ENCODE peak calls at places on chromosomes 3 and 15, in six cellular contexts. One of them, this sample, is unnamed.
A peak's percentile ranks its signal among the peaks of the same experiment; 100 is the strongest.

GRCh38 chr3:57959407-57960173 is 48.6 kb upstream of the FLNB start:
- DNase-seq in AG09309: no peak
- DNase-seq in non-pigmented ciliary epithelial cell: no peak
- DNase-seq in activated CD4-positive, alpha-beta memory T cell treated with anti-CD3 and anti-CD28 coated beads, Interleukin-2, amount 10 ng/mL, durations not matched to agents 7 days and 5 days: no peak
- DNase-seq in AG08396: no peak
- DNase-seq in RWPE1: no peak
- DNase-seq in this sample: no peak

GRCh38 chr3:57556459-57557087 is 499 bp downstream of the PDE12 start:
- DNase-seq in activated CD4-positive, alpha-beta memory T cell treated with anti-CD3 and anti-CD28 coated beads, Interleukin-2, amount 10 ng/mL, durations not matched to agents 7 days and 5 days: peak; percentile 42
- DNase-seq in AG09309: no peak
- DNase-seq in non-pigmented ciliary epithelial cell: no peak
- DNase-seq in RWPE1: no peak
- DNase-seq in AG08396: peak; percentile 41
- DNase-seq in this sample: peak; percentile 20

GRCh38 chr15:78260489-78260888 is 3.9 kb upstream of the DNAJA4 start:
- DNase-seq in AG09309: no peak
- DNase-seq in activated CD4-positive, alpha-beta memory T cell treated with anti-CD3 and anti-CD28 coated beads, Interleukin-2, amount 10 ng/mL, durations not matched to agents 7 days and 5 days: no peak
- DNase-seq in RWPE1: no peak
- DNase-seq in AG08396: no peak
- DNase-seq in non-pigmented ciliary epithelial cell: no peak
- DNase-seq in this sample: no peak

GRCh38 chr3:12323237-12323636 is 34.4 kb downstream of the PPARG start:
- DNase-seq in AG08396: no peak
- DNase-seq in activated CD4-positive, alpha-beta memory T cell treated with anti-CD3 and anti-CD28 coated beads, Interleukin-2, amount 10 ng/mL, durations not matched to agents 7 days and 5 days: no peak
- DNase-seq in non-pigmented ciliary epithelial cell: no peak
- DNase-seq in RWPE1: no peak
- DNase-seq in AG09309: no peak
- DNase-seq in this sample: no peak

GRCh38 chr3:70740872-70741271 is 428.4 kb upstream of the MDFIC2 start:
- DNase-seq in AG09309: no peak
- DNase-seq in non-pigmented ciliary epithelial cell: no peak
- DNase-seq in AG08396: no peak
- DNase-seq in activated CD4-positive, alpha-beta memory T cell treated with anti-CD3 and anti-CD28 coated beads, Interleukin-2, amount 10 ng/mL, durations not matched to agents 7 days and 5 days: no peak
- DNase-seq in RWPE1: no peak
- DNase-seq in this sample: no peak

GRCh38 chr3:141610993-141611392 is 124.2 kb downstream of the RASA2 start:
- DNase-seq in AG09309: no peak
- DNase-seq in non-pigmented ciliary epithelial cell: no peak
- DNase-seq in activated CD4-positive, alpha-beta memory T cell treated with anti-CD3 and anti-CD28 coated beads, Interleukin-2, amount 10 ng/mL, durations not matched to agents 7 days and 5 days: no peak
- DNase-seq in AG08396: no peak
- DNase-seq in RWPE1: no peak
- DNase-seq in this sample: no peak

GRCh38 chr3:28934135-28934813 is 346.6 kb upstream of the RBMS3 start:
- DNase-seq in AG09309: no peak
- DNase-seq in AG08396: no peak
- DNase-seq in non-pigmented ciliary epithelial cell: no peak
- DNase-seq in RWPE1: no peak
- DNase-seq in activated CD4-positive, alpha-beta memory T cell treated with anti-CD3 and anti-CD28 coated beads, Interleukin-2, amount 10 ng/mL, durations not matched to agents 7 days and 5 days: no peak
- DNase-seq in this sample: no peak

GRCh38 chr3:71726106-71726505 is 904 bp upstream of the EIF4E3 start:
- DNase-seq in non-pigmented ciliary epithelial cell: no peak
- DNase-seq in AG09309: no peak
- DNase-seq in activated CD4-positive, alpha-beta memory T cell treated with anti-CD3 and anti-CD28 coated beads, Interleukin-2, amount 10 ng/mL, durations not matched to agents 7 days and 5 days: peak; percentile 59
- DNase-seq in AG08396: no peak
- DNase-seq in RWPE1: no peak
- DNase-seq in this sample: no peak

GRCh38 chr3:124919756-124920155 is 14.8 kb downstream of the MUC13 start:
- DNase-seq in activated CD4-positive, alpha-beta memory T cell treated with anti-CD3 and anti-CD28 coated beads, Interleukin-2, amount 10 ng/mL, durations not matched to agents 7 days and 5 days: no peak
- DNase-seq in non-pigmented ciliary epithelial cell: no peak
- DNase-seq in RWPE1: no peak
- DNase-seq in AG08396: peak; percentile 13
- DNase-seq in AG09309: no peak
- DNase-seq in this sample: peak; percentile 61

GRCh38 chr15:28185148-28185895 is 86.2 kb upstream of the OCA2 start:
- DNase-seq in AG09309: no peak
- DNase-seq in non-pigmented ciliary epithelial cell: no peak
- DNase-seq in activated CD4-positive, alpha-beta memory T cell treated with anti-CD3 and anti-CD28 coated beads, Interleukin-2, amount 10 ng/mL, durations not matched to agents 7 days and 5 days: no peak
- DNase-seq in AG08396: no peak
- DNase-seq in RWPE1: no peak
- DNase-seq in this sample: no peak

GRCh38 chr3:158911586-158911985 is 109.7 kb downstream of the MFSD1 start:
- DNase-seq in RWPE1: no peak
- DNase-seq in activated CD4-positive, alpha-beta memory T cell treated with anti-CD3 and anti-CD28 coated beads, Interleukin-2, amount 10 ng/mL, durations not matched to agents 7 days and 5 days: no peak
- DNase-seq in AG08396: no peak
- DNase-seq in non-pigmented ciliary epithelial cell: no peak
- DNase-seq in AG09309: no peak
- DNase-seq in this sample: no peak

GRCh38 chr3:45987368-45988099 is 8.1 kb downstream of the FYCO1 start:
- DNase-seq in AG09309: no peak
- DNase-seq in non-pigmented ciliary epithelial cell: no peak
- DNase-seq in RWPE1: no peak
- DNase-seq in activated CD4-positive, alpha-beta memory T cell treated with anti-CD3 and anti-CD28 coated beads, Interleukin-2, amount 10 ng/mL, durations not matched to agents 7 days and 5 days: no peak
- DNase-seq in AG08396: peak; percentile 37
- DNase-seq in this sample: peak; percentile 48

GRCh38 chr3:142962520-142963265 is 781 bp downstream of the PAQR9 start:
- DNase-seq in activated CD4-positive, alpha-beta memory T cell treated with anti-CD3 and anti-CD28 coated beads, Interleukin-2, amount 10 ng/mL, durations not matched to agents 7 days and 5 days: no peak
- DNase-seq in AG09309: no peak
- DNase-seq in RWPE1: no peak
- DNase-seq in AG08396: no peak
- DNase-seq in non-pigmented ciliary epithelial cell: no peak
- DNase-seq in this sample: no peak

GRCh38 chr3:9732080-9732752 is 681 bp downstream of the BRPF1 start:
- DNase-seq in RWPE1: peak; percentile 20
- DNase-seq in non-pigmented ciliary epithelial cell: no peak
- DNase-seq in activated CD4-positive, alpha-beta memory T cell treated with anti-CD3 and anti-CD28 coated beads, Interleukin-2, amount 10 ng/mL, durations not matched to agents 7 days and 5 days: peak; percentile 71
- DNase-seq in AG09309: no peak
- DNase-seq in AG08396: peak; percentile 34
- DNase-seq in this sample: peak; percentile 18

GRCh38 chr3:194971009-194971408 is 285.3 kb downstream of the FAM43A start:
- DNase-seq in AG09309: no peak
- DNase-seq in activated CD4-positive, alpha-beta memory T cell treated with anti-CD3 and anti-CD28 coated beads, Interleukin-2, amount 10 ng/mL, durations not matched to agents 7 days and 5 days: no peak
- DNase-seq in RWPE1: no peak
- DNase-seq in non-pigmented ciliary epithelial cell: no peak
- DNase-seq in AG08396: no peak
- DNase-seq in this sample: no peak

GRCh38 chr15:40875996-40876740 is 2.1 kb upstream of the RHOV start:
- DNase-seq in AG09309: no peak
- DNase-seq in non-pigmented ciliary epithelial cell: no peak
- DNase-seq in activated CD4-positive, alpha-beta memory T cell treated with anti-CD3 and anti-CD28 coated beads, Interleukin-2, amount 10 ng/mL, durations not matched to agents 7 days and 5 days: no peak
- DNase-seq in RWPE1: no peak
- DNase-seq in AG08396: no peak
- DNase-seq in this sample: no peak

GRCh38 chr15:67746450-67746849 is 78.9 kb upstream of the SKOR1 start:
- DNase-seq in AG08396: no peak
- DNase-seq in RWPE1: peak; percentile 62
- DNase-seq in AG09309: no peak
- DNase-seq in activated CD4-positive, alpha-beta memory T cell treated with anti-CD3 and anti-CD28 coated beads, Interleukin-2, amount 10 ng/mL, durations not matched to agents 7 days and 5 days: no peak
- DNase-seq in non-pigmented ciliary epithelial cell: no peak
- DNase-seq in this sample: no peak

GRCh38 chr3:65334045-65334665 is 646.4 kb upstream of the ADAMTS9 start:
- DNase-seq in RWPE1: no peak
- DNase-seq in activated CD4-positive, alpha-beta memory T cell treated with anti-CD3 and anti-CD28 coated beads, Interleukin-2, amount 10 ng/mL, durations not matched to agents 7 days and 5 days: no peak
- DNase-seq in AG08396: no peak
- DNase-seq in AG09309: no peak
- DNase-seq in non-pigmented ciliary epithelial cell: no peak
- DNase-seq in this sample: no peak

GRCh38 chr3:100412897-100413590 is 11.7 kb downstream of the LNP1 start:
- DNase-seq in AG09309: no peak
- DNase-seq in RWPE1: no peak
- DNase-seq in activated CD4-positive, alpha-beta memory T cell treated with anti-CD3 and anti-CD28 coated beads, Interleukin-2, amount 10 ng/mL, durations not matched to agents 7 days and 5 days: no peak
- DNase-seq in AG08396: no peak
- DNase-seq in non-pigmented ciliary epithelial cell: no peak
- DNase-seq in this sample: no peak

GRCh38 chr15:92449476-92449875 is 55.8 kb downstream of the ST8SIA2 start:
- DNase-seq in AG09309: peak; percentile 32
- DNase-seq in activated CD4-positive, alpha-beta memory T cell treated with anti-CD3 and anti-CD28 coated beads, Interleukin-2, amount 10 ng/mL, durations not matched to agents 7 days and 5 days: no peak
- DNase-seq in AG08396: no peak
- DNase-seq in RWPE1: no peak
- DNase-seq in non-pigmented ciliary epithelial cell: peak; percentile 11
- DNase-seq in this sample: no peak

GRCh38 chr15:79370716-79371115 is 59.8 kb downstream of the TMED3 start:
- DNase-seq in RWPE1: no peak
- DNase-seq in non-pigmented ciliary epithelial cell: peak; percentile 76
- DNase-seq in AG09309: peak; percentile 52
- DNase-seq in AG08396: peak; percentile 31
- DNase-seq in activated CD4-positive, alpha-beta memory T cell treated with anti-CD3 and anti-CD28 coated beads, Interleukin-2, amount 10 ng/mL, durations not matched to agents 7 days and 5 days: no peak
- DNase-seq in this sample: peak; percentile 45

GRCh38 chr15:39312984-39313383 is 267.9 kb upstream of the THBS1 start:
- DNase-seq in non-pigmented ciliary epithelial cell: no peak
- DNase-seq in AG09309: no peak
- DNase-seq in activated CD4-positive, alpha-beta memory T cell treated with anti-CD3 and anti-CD28 coated beads, Interleukin-2, amount 10 ng/mL, durations not matched to agents 7 days and 5 days: no peak
- DNase-seq in AG08396: no peak
- DNase-seq in RWPE1: no peak
- DNase-seq in this sample: no peak

GRCh38 chr15:38555686-38556334 is 8.8 kb downstream of the RASGRP1 start:
- DNase-seq in AG08396: no peak
- DNase-seq in activated CD4-positive, alpha-beta memory T cell treated with anti-CD3 and anti-CD28 coated beads, Interleukin-2, amount 10 ng/mL, durations not matched to agents 7 days and 5 days: no peak
- DNase-seq in AG09309: peak; percentile 51
- DNase-seq in non-pigmented ciliary epithelial cell: peak; percentile 89
- DNase-seq in RWPE1: no peak
- DNase-seq in this sample: peak; percentile 43

GRCh38 chr3:29283739-29284138 is 2.9 kb downstream of the RBMS3 start:
- DNase-seq in AG09309: no peak
- DNase-seq in activated CD4-positive, alpha-beta memory T cell treated with anti-CD3 and anti-CD28 coated beads, Interleukin-2, amount 10 ng/mL, durations not matched to agents 7 days and 5 days: no peak
- DNase-seq in AG08396: no peak
- DNase-seq in RWPE1: no peak
- DNase-seq in non-pigmented ciliary epithelial cell: no peak
- DNase-seq in this sample: no peak

GRCh38 chr3:10364816-10365215 is 43.9 kb upstream of the SEC13 start:
- DNase-seq in non-pigmented ciliary epithelial cell: no peak
- DNase-seq in AG08396: no peak
- DNase-seq in AG09309: no peak
- DNase-seq in RWPE1: no peak
- DNase-seq in activated CD4-positive, alpha-beta memory T cell treated with anti-CD3 and anti-CD28 coated beads, Interleukin-2, amount 10 ng/mL, durations not matched to agents 7 days and 5 days: no peak
- DNase-seq in this sample: no peak

GRCh38 chr3:114609952-114610351 is 316.1 kb downstream of the TIGIT start:
- DNase-seq in AG09309: no peak
- DNase-seq in RWPE1: no peak
- DNase-seq in non-pigmented ciliary epithelial cell: no peak
- DNase-seq in activated CD4-positive, alpha-beta memory T cell treated with anti-CD3 and anti-CD28 coated beads, Interleukin-2, amount 10 ng/mL, durations not matched to agents 7 days and 5 days: no peak
- DNase-seq in AG08396: no peak
- DNase-seq in this sample: no peak

GRCh38 chr3:197580253-197580691 is 24.5 kb upstream of the BDH1 start:
- DNase-seq in AG08396: no peak
- DNase-seq in non-pigmented ciliary epithelial cell: no peak
- DNase-seq in AG09309: no peak
- DNase-seq in activated CD4-positive, alpha-beta memory T cell treated with anti-CD3 and anti-CD28 coated beads, Interleukin-2, amount 10 ng/mL, durations not matched to agents 7 days and 5 days: no peak
- DNase-seq in RWPE1: no peak
- DNase-seq in this sample: no peak

GRCh38 chr3:193954752-193955151 is 181.2 kb upstream of the HES1 start:
- DNase-seq in AG08396: no peak
- DNase-seq in non-pigmented ciliary epithelial cell: no peak
- DNase-seq in AG09309: no peak
- DNase-seq in RWPE1: no peak
- DNase-seq in activated CD4-positive, alpha-beta memory T cell treated with anti-CD3 and anti-CD28 coated beads, Interleukin-2, amount 10 ng/mL, durations not matched to agents 7 days and 5 days: no peak
- DNase-seq in this sample: no peak

GRCh38 chr15:83206971-83207621 is 527 bp downstream of the HDGFL3 start:
- DNase-seq in AG08396: peak; percentile 69
- DNase-seq in non-pigmented ciliary epithelial cell: no peak
- DNase-seq in activated CD4-positive, alpha-beta memory T cell treated with anti-CD3 and anti-CD28 coated beads, Interleukin-2, amount 10 ng/mL, durations not matched to agents 7 days and 5 days: peak; percentile 21
- DNase-seq in RWPE1: peak; percentile 50
- DNase-seq in AG09309: no peak
- DNase-seq in this sample: peak; percentile 50

GRCh38 chr3:113166719-113167492 is 44.5 kb upstream of the BOC start:
- DNase-seq in AG08396: peak; percentile 47
- DNase-seq in non-pigmented ciliary epithelial cell: peak; percentile 19
- DNase-seq in activated CD4-positive, alpha-beta memory T cell treated with anti-CD3 and anti-CD28 coated beads, Interleukin-2, amount 10 ng/mL, durations not matched to agents 7 days and 5 days: no peak
- DNase-seq in AG09309: peak; percentile 52
- DNase-seq in RWPE1: no peak
- DNase-seq in this sample: peak; percentile 64

GRCh38 chr3:189041482-189042090 is 130.2 kb upstream of the TPRG1 start:
- DNase-seq in AG09309: no peak
- DNase-seq in AG08396: peak; percentile 20
- DNase-seq in RWPE1: peak; percentile 31
- DNase-seq in non-pigmented ciliary epithelial cell: peak; percentile 19
- DNase-seq in activated CD4-positive, alpha-beta memory T cell treated with anti-CD3 and anti-CD28 coated beads, Interleukin-2, amount 10 ng/mL, durations not matched to agents 7 days and 5 days: peak; percentile 78
- DNase-seq in this sample: no peak

GRCh38 chr15:65180167-65180566 is 5.0 kb downstream of the CLPX start:
- DNase-seq in AG08396: no peak
- DNase-seq in non-pigmented ciliary epithelial cell: no peak
- DNase-seq in RWPE1: no peak
- DNase-seq in activated CD4-positive, alpha-beta memory T cell treated with anti-CD3 and anti-CD28 coated beads, Interleukin-2, amount 10 ng/mL, durations not matched to agents 7 days and 5 days: no peak
- DNase-seq in AG09309: no peak
- DNase-seq in this sample: no peak

GRCh38 chr3:179653777-179654117 is 907 bp downstream of the USP13 start:
- DNase-seq in RWPE1: no peak
- DNase-seq in non-pigmented ciliary epithelial cell: no peak
- DNase-seq in activated CD4-positive, alpha-beta memory T cell treated with anti-CD3 and anti-CD28 coated beads, Interleukin-2, amount 10 ng/mL, durations not matched to agents 7 days and 5 days: peak; percentile 38
- DNase-seq in AG08396: no peak
- DNase-seq in AG09309: no peak
- DNase-seq in this sample: no peak

GRCh38 chr3:72487078-72487765 is 361.0 kb downstream of the SHQ1 start:
- DNase-seq in activated CD4-positive, alpha-beta memory T cell treated with anti-CD3 and anti-CD28 coated beads, Interleukin-2, amount 10 ng/mL, durations not matched to agents 7 days and 5 days: no peak
- DNase-seq in non-pigmented ciliary epithelial cell: peak; percentile 60
- DNase-seq in RWPE1: peak; percentile 57
- DNase-seq in AG09309: peak; percentile 55
- DNase-seq in AG08396: peak; percentile 88
- DNase-seq in this sample: peak; percentile 95

This sample was measured in AG08395.